ENCODE peak calls at places on chromosomes 11 and 22, in eight cellular contexts. K is astrocyte of the spinal cord; J is activated naive CD4-positive, alpha-beta T cell; L is CD4-positive, CD25-positive, alpha-beta regulatory T cell; B is RWPE1; Q is EL; O is memory B cell; U is non-pigmented ciliary epithelial cell. P is an unnamed sample.
A peak's percentile ranks its signal among the peaks of the same experiment; 100 is the strongest.

GRCh38 chr22:32323513-32324164 is 34.0 kb upstream of the RFPL3 start:
- DNase-seq in B (no peak), O (no peak), Q (no peak), J (no peak), L (no peak), K (no peak), U (no peak), P (peak; percentile 18)

GRCh38 chr11:76524919-76525318 is 80.1 kb downstream of the EMSY start:
- DNase-seq in Q (peak; percentile 50), U (no peak), K (peak; percentile 59), J (no peak), O (no peak), B (peak; percentile 13), L (no peak), P (no peak)

GRCh38 chr11:110176366-110177056 is 83.3 kb downstream of the ZC3H12C start:
- DNase-seq in O (no peak), K (peak; percentile 17), U (no peak), B (no peak), J (no peak), Q (peak; percentile 56), L (no peak), P (no peak)

GRCh38 chr11:70496591-70497535 is 98.5 kb downstream of the CTTN start:
- DNase-seq in J (no peak), K (no peak), O (no peak), B (no peak), L (no peak), U (no peak), Q (no peak), P (no peak)

GRCh38 chr22:31138126-31138525 is 2.2 kb downstream of the PLA2G3 start:
- DNase-seq in B (no peak), Q (no peak), L (no peak), U (no peak), K (no peak), O (no peak), J (no peak), P (no peak)

GRCh38 chr11:8832571-8833260 is 78.3 kb upstream of the AKIP1 start:
- DNase-seq in O (no peak), L (peak; percentile 69), U (no peak), J (no peak), Q (peak; percentile 92), K (peak; percentile 77), B (peak; percentile 77), P (no peak)

GRCh38 chr11:31645747-31646146 is 136.2 kb downstream of the ELP4 start:
- DNase-seq in Q (peak; percentile 85), O (no peak), K (peak; percentile 89), J (no peak), L (no peak), U (peak; percentile 88), B (peak; percentile 73), P (no peak)

GRCh38 chr22:26139320-26139719 is 29.9 kb upstream of the SEZ6L start:
- DNase-seq in K (no peak), J (no peak), L (no peak), Q (no peak), B (no peak), O (no peak), U (no peak), P (no peak)

GRCh38 chr11:33891714-33892327 is at the start of gene LMO2:
- DNase-seq in K (no peak), L (no peak), J (no peak), Q (no peak), B (no peak), U (no peak), O (no peak), P (no peak)

GRCh38 chr11:37450613-37451012 is 852.6 kb upstream of the RAG2 start:
- DNase-seq in O (no peak), L (no peak), U (no peak), K (no peak), B (no peak), Q (no peak), J (no peak), P (no peak)

GRCh38 chr11:1825785-1826451 is 8.9 kb upstream of the SYT8 start:
- DNase-seq in J (no peak), O (peak; percentile 10), K (no peak), Q (no peak), L (no peak), U (no peak), B (no peak), P (peak; percentile 61)

GRCh38 chr11:9039194-9039593 is 35.4 kb upstream of the NRIP3 start:
- DNase-seq in U (no peak), L (no peak), Q (no peak), O (no peak), B (peak; percentile 70), J (no peak), K (peak; percentile 9), P (no peak)

GRCh38 chr11:69414773-69415187 is 66.7 kb upstream of the LINC01488 start:
- DNase-seq in L (no peak), J (no peak), K (no peak), B (no peak), O (no peak), U (no peak), Q (no peak), P (no peak)

GRCh38 chr22:37329239-37330140 is 47.2 kb downstream of the CYTH4 start:
- DNase-seq in U (no peak), Q (peak; percentile 85), J (no peak), O (no peak), K (no peak), B (no peak), L (no peak), P (no peak)

GRCh38 chr11:68445531-68446035 is 15.0 kb upstream of the PPP6R3 start:
- DNase-seq in K (no peak), Q (no peak), J (no peak), U (no peak), L (no peak), B (no peak), O (no peak), P (no peak)

GRCh38 chr11:64754919-64755662 is 4.7 kb downstream of the PYGM start:
- DNase-seq in K (no peak), O (no peak), J (no peak), Q (no peak), U (no peak), B (no peak), L (no peak), P (peak; percentile 58)

GRCh38 chr11:60863550-60864521 is 3.5 kb upstream of the ZP1 start:
- DNase-seq in B (no peak), O (no peak), J (no peak), Q (no peak), L (no peak), U (no peak), K (no peak), P (peak; percentile 25)

GRCh38 chr11:81000334-81001100 is 1559.7 kb upstream of the TENM4 start:
- DNase-seq in U (no peak), Q (no peak), K (no peak), J (no peak), B (no peak), L (no peak), O (no peak), P (no peak)

GRCh38 chr11:45182902-45183301 is 36.5 kb downstream of the PRDM11 start:
- DNase-seq in K (no peak), B (no peak), O (no peak), L (peak; percentile 15), Q (peak; percentile 32), J (no peak), U (no peak), P (no peak)

GRCh38 chr11:108958446-108959123 is 293.7 kb downstream of the DDX10 start:
- DNase-seq in L (peak; percentile 26), B (peak; percentile 58), J (no peak), O (no peak), Q (peak; percentile 84), K (peak; percentile 68), U (no peak), P (no peak)

GRCh38 chr11:73249304-73249703 is 22.8 kb upstream of the P2RY6 start:
- DNase-seq in L (peak; percentile 4), Q (no peak), U (no peak), K (peak; percentile 39), B (no peak), O (no peak), J (no peak), P (no peak)

GRCh38 chr11:76684470-76684869 is 13.9 kb upstream of the LRRC32 start:
- DNase-seq in L (no peak), O (no peak), U (no peak), J (no peak), Q (no peak), K (no peak), B (no peak), P (no peak)

GRCh38 chr11:2891291-2891690 is 5.7 kb upstream of the CDKN1C start:
- DNase-seq in K (peak; percentile 17), U (no peak), B (no peak), O (no peak), L (peak; percentile 22), J (no peak), Q (no peak), P (no peak)

GRCh38 chr22:37326726-37327125 is 44.4 kb downstream of the CYTH4 start:
- DNase-seq in B (no peak), K (no peak), J (no peak), Q (no peak), U (no peak), O (no peak), L (no peak), P (no peak)

GRCh38 chr11:66768088-66768521 is 39.1 kb upstream of the SPTBN2 start:
- DNase-seq in J (no peak), K (peak; percentile 35), U (peak; percentile 27), L (no peak), Q (no peak), O (no peak), B (peak; percentile 80), P (no peak)

GRCh38 chr22:30830907-30831306 is 136.2 kb downstream of the OSBP2 start:
- DNase-seq in B (peak; percentile 85), O (no peak), Q (peak; percentile 97), L (no peak), U (peak; percentile 57), J (no peak), K (peak; percentile 86), P (no peak)

GRCh38 chr22:28425211-28425610 is 254.4 kb downstream of the TTC28 start:
- DNase-seq in U (no peak), B (no peak), L (no peak), K (no peak), O (no peak), Q (peak; percentile 31), J (no peak), P (no peak)